ENCODE peak calls at places on chromosomes 1 and 21, in four cellular contexts. C is GM20000, L is heart right ventricle, Q is fibroblast of mammary gland. K is an unnamed sample.
A peak's percentile ranks its signal among the peaks of the same experiment; 100 is the strongest.

GRCh38 chr21:33059319-33059894 is 10.5 kb upstream of the OLIG1 start:
- DNase-seq in Q (no peak), L (no peak), C (no peak), K (peak; percentile 52)

GRCh38 chr1:222257024-222257423 is 290.9 kb downstream of the HHIPL2 start:
- DNase-seq in Q (no peak), C (no peak), L (no peak), K (no peak)

GRCh38 chr1:82225407-82226197 is 424.9 kb downstream of the ADGRL2 start:
- DNase-seq in Q (peak; percentile 75), L (no peak), C (no peak), K (no peak)

GRCh38 chr1:183069562-183070216 is 46.5 kb downstream of the LAMC1 start:
- DNase-seq in C (no peak), Q (peak; percentile 47), L (no peak), K (peak; percentile 69)

GRCh38 chr1:31182352-31182751 is 57.3 kb downstream of the NKAIN1 start:
- DNase-seq in C (peak; percentile 84), L (peak; percentile 78), Q (peak; percentile 96), K (peak; percentile 48)

GRCh38 chr21:33944185-33944763 is 28.7 kb upstream of the ATP5PO start:
- DNase-seq in L (no peak), Q (no peak), C (no peak), K (no peak)

GRCh38 chr1:241401156-241401555 is 44.2 kb upstream of the RGS7 start:
- DNase-seq in L (no peak), C (no peak), Q (peak; percentile 39), K (no peak)

GRCh38 chr1:26579662-26580061 is 50.1 kb downstream of the RPS6KA1 start:
- DNase-seq in C (no peak), Q (no peak), L (no peak), K (no peak)

GRCh38 chr1:113941245-113941559 is 12.1 kb downstream of the HIPK1 start:
- DNase-seq in L (no peak), C (no peak), Q (no peak), K (no peak)

GRCh38 chr1:4771267-4771666 is 116.9 kb downstream of the AJAP1 start:
- DNase-seq in Q (no peak), L (no peak), C (no peak), K (no peak)

DNA sequence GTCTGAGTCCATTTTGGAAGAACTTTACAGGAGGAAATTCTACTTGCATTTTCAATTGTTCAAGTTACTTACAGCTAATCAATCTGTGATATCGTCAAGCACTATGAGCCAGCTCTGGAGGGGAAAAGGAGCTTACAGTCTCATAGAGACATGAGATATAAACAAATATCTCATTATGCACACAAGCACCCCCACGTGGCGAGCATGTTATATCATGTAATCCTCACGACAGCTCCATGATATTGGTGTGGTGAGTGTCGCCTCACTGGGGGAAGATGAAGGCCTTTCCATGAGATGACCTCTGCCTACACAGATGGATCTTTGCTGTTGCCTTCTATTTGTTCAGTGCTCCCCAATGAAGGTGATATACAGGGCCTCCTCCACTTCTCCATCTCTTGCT is 34.6 kb downstream of the TNR start:
- DNase-seq in C (no peak), L (no peak), Q (no peak), K (no peak)
- TF ChIP-seq CTCF in C (no peak), L (no peak), Q (no peak), K (no peak)

DNA sequence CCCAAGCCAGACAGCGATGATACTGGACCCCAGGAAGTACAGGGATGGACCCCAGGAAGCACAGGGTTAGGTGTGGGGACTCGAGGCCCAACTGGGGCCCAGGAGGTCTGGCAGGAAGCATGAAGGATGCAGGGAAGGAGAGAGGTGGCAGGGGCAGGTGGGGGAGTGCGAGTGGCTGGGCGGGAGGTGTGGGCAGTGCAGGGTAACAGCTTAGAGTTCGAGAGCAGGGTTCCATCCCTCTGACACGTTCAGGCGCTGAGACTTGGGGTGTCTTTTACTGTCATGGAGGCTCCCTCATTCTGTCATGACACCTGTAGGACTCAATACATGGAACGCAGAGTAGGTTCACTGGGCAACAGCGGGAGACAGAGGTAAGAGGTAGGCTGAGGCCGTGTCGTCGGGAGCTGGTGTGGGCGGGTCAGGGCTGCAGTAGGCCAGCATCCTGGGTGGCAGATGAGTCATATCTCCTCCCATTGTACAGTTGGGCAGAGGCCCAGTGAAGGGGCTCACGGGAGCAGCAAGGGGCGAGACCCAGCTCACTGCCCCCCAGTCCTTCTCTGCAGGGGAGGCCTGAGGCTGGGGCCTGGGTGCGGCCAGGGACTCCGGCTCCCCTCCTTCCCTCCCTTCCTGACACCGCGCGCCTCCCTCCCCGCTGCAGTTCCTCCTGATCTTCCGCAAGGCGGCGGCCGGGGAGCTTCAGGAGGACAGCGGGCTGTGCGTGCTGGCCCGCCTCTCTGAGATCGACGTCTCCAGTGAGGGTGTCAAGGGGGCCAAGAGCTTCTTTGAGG is 11.6 kb upstream of the CTRC start:
- DNase-seq in Q (peak; percentile 69), L (peak; percentile 26), C (no peak), K (no peak)
- TF ChIP-seq CTCF in Q (peak; percentile 32), L (peak; percentile 26), C (no peak), K (no peak)

DNA sequence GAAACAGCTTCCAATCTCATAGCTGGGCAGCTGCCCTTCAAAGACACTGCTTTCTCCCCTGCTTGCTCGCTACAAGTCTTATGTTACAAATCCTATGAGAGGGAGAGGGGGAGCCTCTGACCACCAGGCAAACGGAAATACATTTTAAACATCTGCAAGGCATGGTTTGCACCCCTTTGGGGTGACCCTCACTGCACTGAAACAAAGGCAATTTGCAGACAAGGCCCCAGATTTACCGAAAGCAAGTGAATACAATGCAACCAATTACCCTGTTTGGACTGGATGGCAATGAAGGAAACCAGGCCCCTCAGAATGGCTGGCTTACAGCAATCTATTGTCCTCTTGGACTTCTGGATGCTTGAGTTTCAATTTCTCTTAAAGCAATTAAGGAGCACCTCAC is 11.8 kb upstream of the ATP13A2 start:
- DNase-seq in L (no peak), Q (no peak), C (no peak), K (no peak)
- TF ChIP-seq CTCF in L (no peak), Q (peak; percentile 12), C (no peak), K (no peak)

GRCh38 chr1:2049225-2049516 is 1.0 kb upstream of the PRKCZ start:
- DNase-seq in C (no peak), Q (no peak), L (no peak), K (no peak)

GRCh38 chr1:2050793-2051682 is 827 bp downstream of the PRKCZ start:
- DNase-seq in C (no peak), Q (no peak), L (no peak), K (no peak)

GRCh38 chr1:2047749-2048729 is 2.2 kb upstream of the PRKCZ start:
- DNase-seq in C (no peak), L (no peak), Q (no peak), K (no peak)

GRCh38 chr1:2050482-2050792 is 226 bp downstream of the PRKCZ start:
- DNase-seq in Q (no peak), L (no peak), C (no peak), K (no peak)

GRCh38 chr1:2049517-2050481 is at the start of gene PRKCZ:
- DNase-seq in Q (no peak), C (peak; percentile 89), L (peak; percentile 79), K (peak; percentile 93)
- TF ChIP-seq CTCF in Q (no peak), C (no peak), L (no peak), K (no peak)

GRCh38 chr1:9586147-9586766 is 2.5 kb upstream of the TMEM201 start:
- DNase-seq in C (no peak), L (no peak), Q (no peak), K (no peak)

GRCh38 chr1:9590201-9590600 is 1.5 kb downstream of the TMEM201 start:
- DNase-seq in C (no peak), L (no peak), Q (no peak), K (no peak)

GRCh38 chr1:9589144-9589718 is 520 bp downstream of the TMEM201 start:
- DNase-seq in C (peak; percentile 49), Q (peak; percentile 25), L (no peak), K (peak; percentile 28)

GRCh38 chr1:9589719-9590157 is 1.0 kb downstream of the TMEM201 start:
- DNase-seq in L (no peak), C (no peak), Q (peak; percentile 17), K (no peak)

GRCh38 chr1:9588551-9589143 is at the start of gene TMEM201:
- DNase-seq in C (peak; percentile 99), L (peak; percentile 96), Q (peak; percentile 84), K (peak; percentile 91)
- TF ChIP-seq CTCF in C (peak; percentile 70), L (peak; percentile 96), Q (no peak), K (peak; percentile 61)

GRCh38 chr1:200258447-200259375 is 151.1 kb downstream of the ZNF281 start:
- DNase-seq in C (peak; percentile 37), Q (peak; percentile 33), L (no peak), K (no peak)
- TF ChIP-seq CTCF in C (peak; percentile 39), Q (peak; percentile 60), L (peak; percentile 26), K (no peak)

DNA sequence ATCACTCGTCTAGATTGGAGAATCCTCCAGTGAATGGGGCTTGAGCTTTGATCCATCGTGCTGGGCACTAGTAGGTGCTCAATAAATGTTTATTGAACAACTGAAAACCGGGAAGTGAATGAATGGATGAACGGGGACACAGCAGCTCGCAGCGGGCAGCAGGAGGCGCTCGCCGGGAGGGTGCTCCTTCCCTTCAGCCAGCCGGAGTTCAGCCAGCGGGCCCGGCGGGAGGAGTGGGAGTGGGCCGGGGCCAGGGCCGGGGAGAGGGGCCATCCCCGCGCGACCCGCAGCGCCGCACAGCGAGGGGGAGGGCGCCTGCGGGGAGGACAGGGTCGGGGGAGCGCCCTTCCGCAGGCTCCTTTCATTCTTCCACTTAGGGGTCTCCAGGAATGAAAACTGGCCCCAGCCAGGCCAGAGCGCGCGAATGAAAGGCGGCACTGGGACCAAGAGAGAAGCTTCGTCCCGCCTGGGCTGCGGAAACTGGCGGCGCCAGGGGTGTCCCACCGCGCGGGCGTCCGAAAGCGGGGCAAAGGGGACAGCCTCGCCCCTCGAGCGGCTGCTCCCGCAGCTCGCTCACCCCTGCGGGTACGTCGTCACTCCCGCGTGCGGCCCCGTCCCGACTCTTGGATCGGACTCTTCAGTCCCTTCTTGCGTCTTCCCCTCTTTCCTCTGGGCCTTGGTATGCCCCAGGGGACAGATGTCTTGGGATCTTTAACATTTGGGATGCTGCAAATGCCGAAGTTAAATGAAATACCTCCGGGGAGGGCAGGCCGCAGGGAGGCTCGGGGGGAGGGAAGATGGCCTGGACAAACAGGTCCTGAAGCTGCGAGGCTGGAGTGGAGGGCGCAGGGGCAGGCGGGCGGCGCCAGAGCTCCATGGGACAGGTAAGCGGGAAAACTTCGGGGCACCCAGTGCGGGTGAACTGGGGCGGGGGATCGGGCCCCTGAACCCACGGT is 3.6 kb upstream of the INAVA start:
- DNase-seq in C (peak; percentile 72), L (no peak), Q (peak; percentile 32), K (no peak)
- TF ChIP-seq CTCF in C (peak; percentile 71), L (peak; percentile 24), Q (peak; percentile 44), K (no peak)

K was measured in lung.